ENCODE peak calls at places on chromosomes 4 and X, in ten cellular contexts. One of them, this sample, is unnamed.

GRCh38 chr4:129822708-129823504 is 727.0 kb downstream of the C4orf33 start:
- DNase-seq in fibroblast of the aortic adventitia: peak
- DNase-seq in left ventricle myocardium inferior: peak
- DNase-seq in HT1080: peak
- DNase-seq in HFFc6: no peak
- DNase-seq in T follicular helper cell: no peak
- DNase-seq in tibial nerve: peak
- DNase-seq in H9: no peak
- DNase-seq in SK-N-SH: no peak
- DNase-seq in BE2C: peak
- DNase-seq in this sample: no peak

GRCh38 chr4:123453006-123453685 is 56.6 kb downstream of the SPRY1 start:
- DNase-seq in H9: no peak
- DNase-seq in BE2C: no peak
- DNase-seq in SK-N-SH: no peak
- DNase-seq in fibroblast of the aortic adventitia: peak
- DNase-seq in left ventricle myocardium inferior: no peak
- DNase-seq in tibial nerve: no peak
- DNase-seq in HFFc6: peak
- DNase-seq in T follicular helper cell: no peak
- DNase-seq in HT1080: peak
- DNase-seq in this sample: no peak

GRCh38 chr4:183532823-183533222 is 28.0 kb downstream of the ING2 start:
- DNase-seq in HFFc6: peak
- DNase-seq in HT1080: peak
- DNase-seq in left ventricle myocardium inferior: no peak
- DNase-seq in fibroblast of the aortic adventitia: peak
- DNase-seq in T follicular helper cell: no peak
- DNase-seq in H9: no peak
- DNase-seq in BE2C: no peak
- DNase-seq in tibial nerve: no peak
- DNase-seq in SK-N-SH: no peak
- DNase-seq in this sample: no peak

GRCh38 chr4:108345862-108346530 is 177.3 kb upstream of the LEF1 start:
- DNase-seq in HT1080: peak
- DNase-seq in fibroblast of the aortic adventitia: no peak
- DNase-seq in T follicular helper cell: no peak
- DNase-seq in SK-N-SH: no peak
- DNase-seq in HFFc6: peak
- DNase-seq in BE2C: no peak
- DNase-seq in H9: no peak
- DNase-seq in tibial nerve: no peak
- DNase-seq in left ventricle myocardium inferior: no peak
- DNase-seq in this sample: no peak

GRCh38 chrX:121987163-121987562 is 939.8 kb downstream of the GLUD2 start:
- DNase-seq in T follicular helper cell: no peak
- DNase-seq in SK-N-SH: peak
- DNase-seq in BE2C: no peak
- DNase-seq in fibroblast of the aortic adventitia: peak
- DNase-seq in HT1080: no peak
- DNase-seq in H9: no peak
- DNase-seq in left ventricle myocardium inferior: no peak
- DNase-seq in tibial nerve: no peak
- DNase-seq in HFFc6: peak
- DNase-seq in this sample: no peak

GRCh38 chr4:159764343-159764952 is 661.6 kb downstream of the RAPGEF2 start:
- DNase-seq in SK-N-SH: peak
- DNase-seq in tibial nerve: no peak
- DNase-seq in T follicular helper cell: no peak
- DNase-seq in HT1080: peak
- DNase-seq in H9: no peak
- DNase-seq in BE2C: peak
- DNase-seq in left ventricle myocardium inferior: no peak
- DNase-seq in fibroblast of the aortic adventitia: peak
- DNase-seq in HFFc6: peak
- DNase-seq in this sample: peak

GRCh38 chrX:153641575-153642312 is 5.3 kb upstream of the DUSP9 start:
- DNase-seq in left ventricle myocardium inferior: no peak
- DNase-seq in T follicular helper cell: no peak
- DNase-seq in SK-N-SH: peak
- DNase-seq in fibroblast of the aortic adventitia: no peak
- DNase-seq in BE2C: no peak
- DNase-seq in H9: peak
- DNase-seq in HFFc6: no peak
- DNase-seq in tibial nerve: no peak
- DNase-seq in HT1080: no peak
- DNase-seq in this sample: no peak

GRCh38 chr4:172515266-172515879 is 653.2 kb upstream of the GALNT7 start:
- DNase-seq in T follicular helper cell: no peak
- DNase-seq in tibial nerve: no peak
- DNase-seq in HT1080: peak
- DNase-seq in HFFc6: no peak
- DNase-seq in fibroblast of the aortic adventitia: no peak
- DNase-seq in SK-N-SH: no peak
- DNase-seq in BE2C: peak
- DNase-seq in left ventricle myocardium inferior: no peak
- DNase-seq in H9: peak
- DNase-seq in this sample: no peak

GRCh38 chrX:67614414-67614813 is 70.6 kb downstream of the AR start:
- DNase-seq in T follicular helper cell: no peak
- DNase-seq in HFFc6: peak
- DNase-seq in tibial nerve: no peak
- DNase-seq in H9: no peak
- DNase-seq in fibroblast of the aortic adventitia: peak
- DNase-seq in left ventricle myocardium inferior: no peak
- DNase-seq in HT1080: peak
- DNase-seq in SK-N-SH: no peak
- DNase-seq in BE2C: no peak
- DNase-seq in this sample: no peak

GRCh38 chrX:37047776-37048175 is 39.6 kb downstream of the FAM47C start:
- DNase-seq in fibroblast of the aortic adventitia: no peak
- DNase-seq in HT1080: no peak
- DNase-seq in H9: no peak
- DNase-seq in SK-N-SH: no peak
- DNase-seq in left ventricle myocardium inferior: no peak
- DNase-seq in BE2C: no peak
- DNase-seq in HFFc6: no peak
- DNase-seq in tibial nerve: no peak
- DNase-seq in T follicular helper cell: no peak
- DNase-seq in this sample: no peak

GRCh38 chr4:32133141-32133540 is 1413.0 kb downstream of the PCDH7 start:
- DNase-seq in HT1080: no peak
- DNase-seq in H9: no peak
- DNase-seq in tibial nerve: no peak
- DNase-seq in SK-N-SH: no peak
- DNase-seq in HFFc6: no peak
- DNase-seq in BE2C: no peak
- DNase-seq in left ventricle myocardium inferior: no peak
- DNase-seq in fibroblast of the aortic adventitia: no peak
- DNase-seq in T follicular helper cell: no peak
- DNase-seq in this sample: no peak

GRCh38 chrX:118571829-118572228 is 76.2 kb downstream of the DOCK11 start:
- DNase-seq in HT1080: no peak
- DNase-seq in tibial nerve: no peak
- DNase-seq in HFFc6: no peak
- DNase-seq in fibroblast of the aortic adventitia: peak
- DNase-seq in T follicular helper cell: no peak
- DNase-seq in SK-N-SH: no peak
- DNase-seq in left ventricle myocardium inferior: no peak
- DNase-seq in BE2C: no peak
- DNase-seq in H9: no peak
- DNase-seq in this sample: no peak